ENCODE peak calls at places on chromosomes 2 and 18, in five cellular contexts. L is HepG2, E is GM12878, Y is SK-N-SH, V is K562. B is an unnamed sample.
A peak's percentile ranks its signal among the peaks of the same experiment; 100 is the strongest.

GRCh38 chr2:41033127-41033526 is 581.2 kb upstream of the SLC8A1 start:
- DNase-seq in L (no peak), E (no peak), V (no peak), Y (no peak), B (no peak)

GRCh38 chr2:148967056-148967455 is 71.4 kb upstream of the LYPD6B start:
- DNase-seq in L (no peak), E (no peak), Y (no peak), V (no peak), B (no peak)

GRCh38 chr18:31835528-31836138 is 75.0 kb upstream of the SLC25A52 start:
- DNase-seq in E (no peak), L (no peak), Y (no peak), V (no peak), B (no peak)

GRCh38 chr2:177577075-177577474 is 184.5 kb downstream of the AGPS start:
- DNase-seq in E (no peak), L (no peak), V (no peak), Y (no peak), B (no peak)

GRCh38 chr2:24048662-24049484 is 668 bp upstream of the FKBP1B start:
- DNase-seq in L (no peak), E (no peak), V (peak; percentile 21), Y (peak; percentile 36), B (no peak)

GRCh38 chr2:219243291-219243761 is 1.9 kb downstream of the GLB1L start:
- DNase-seq in E (no peak), V (no peak), L (no peak), Y (no peak), B (no peak)

GRCh38 chr2:39127973-39128372 is 7.1 kb upstream of the SOS1 start:
- DNase-seq in Y (peak; percentile 71), L (no peak), E (peak; percentile 84), V (no peak), B (peak; percentile 77)

GRCh38 chr2:171404258-171404657 is 29.5 kb downstream of the METTL8 start:
- DNase-seq in V (no peak), Y (no peak), E (no peak), L (peak; percentile 46), B (no peak)

GRCh38 chr2:146312899-146313298 is 1531.9 kb upstream of the ACVR2A start:
- DNase-seq in L (no peak), E (no peak), V (no peak), Y (no peak), B (no peak)

GRCh38 chr2:52387937-52388590 is 1356.1 kb upstream of the NRXN1 start:
- DNase-seq in E (no peak), Y (no peak), L (no peak), V (no peak), B (no peak)

GRCh38 chr2:52390651-52391050 is 1358.7 kb upstream of the NRXN1 start:
- DNase-seq in E (no peak), L (no peak), Y (no peak), V (no peak), B (no peak)

GRCh38 chr2:52386433-52386832 is 1354.5 kb upstream of the NRXN1 start:
- DNase-seq in Y (no peak), L (no peak), E (no peak), V (no peak), B (no peak)

GRCh38 chr2:52395912-52396311 is 1364.0 kb upstream of the NRXN1 start:
- DNase-seq in L (no peak), E (no peak), Y (no peak), V (no peak), B (no peak)

GRCh38 chr2:52391576-52391975 is 1359.6 kb upstream of the NRXN1 start:
- DNase-seq in L (no peak), Y (no peak), V (no peak), E (no peak), B (no peak)
- TF ChIP-seq GABPA in L (no peak), Y (no peak), V (no peak), E (no peak), B (no peak)

GRCh38 chr2:120348134-120349103 is 2.5 kb downstream of the INHBB start:
- DNase-seq in E (no peak), V (no peak), L (peak; percentile 85), Y (no peak), B (no peak)
- TF ChIP-seq GABPA in E (no peak), V (no peak), L (no peak), Y (no peak), B (no peak)

DNA sequence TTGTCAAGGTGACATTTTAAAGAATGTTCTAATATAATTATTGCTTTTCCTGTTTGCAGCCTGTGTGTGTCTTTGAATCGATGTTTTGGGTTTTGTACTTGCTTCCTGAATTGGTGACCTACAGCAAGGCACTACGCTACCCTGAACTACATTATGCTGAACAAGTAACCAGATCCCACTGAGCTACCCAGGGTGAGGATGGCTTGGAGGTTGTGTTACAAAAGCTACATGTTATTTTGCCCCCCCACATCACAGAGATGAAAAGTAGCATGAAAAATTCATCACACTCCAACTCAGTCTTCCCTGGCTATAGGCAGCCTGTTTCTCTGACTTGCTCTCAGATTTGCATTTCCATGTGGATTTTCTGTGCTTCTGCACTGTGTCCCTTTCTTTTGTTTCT is 162.1 kb downstream of the LDLRAD4 start:
- DNase-seq in V (no peak), E (no peak), Y (no peak), L (no peak), B (no peak)
- TF ChIP-seq GABPA in V (no peak), E (no peak), Y (no peak), L (no peak), B (no peak)

GRCh38 chr2:11872948-11873269 is 126.5 kb downstream of the LPIN1 start:
- DNase-seq in V (no peak), E (no peak), Y (no peak), L (peak; percentile 54), B (no peak)

GRCh38 chr2:11873766-11874165 is 127.3 kb downstream of the LPIN1 start:
- DNase-seq in Y (no peak), E (no peak), L (no peak), V (no peak), B (peak; percentile 50)

GRCh38 chr2:11874861-11875260 is 128.4 kb downstream of the LPIN1 start:
- DNase-seq in Y (no peak), V (no peak), L (no peak), E (no peak), B (no peak)

GRCh38 chr2:11872247-11872947 is 126.0 kb downstream of the LPIN1 start:
- DNase-seq in V (no peak), E (peak; percentile 64), Y (no peak), L (no peak), B (no peak)

GRCh38 chr2:11873346-11873745 is 126.9 kb downstream of the LPIN1 start:
- DNase-seq in Y (no peak), V (no peak), E (no peak), L (no peak), B (peak; percentile 49)
- TF ChIP-seq GABPA in Y (no peak), V (no peak), E (no peak), L (no peak), B (no peak)

DNA sequence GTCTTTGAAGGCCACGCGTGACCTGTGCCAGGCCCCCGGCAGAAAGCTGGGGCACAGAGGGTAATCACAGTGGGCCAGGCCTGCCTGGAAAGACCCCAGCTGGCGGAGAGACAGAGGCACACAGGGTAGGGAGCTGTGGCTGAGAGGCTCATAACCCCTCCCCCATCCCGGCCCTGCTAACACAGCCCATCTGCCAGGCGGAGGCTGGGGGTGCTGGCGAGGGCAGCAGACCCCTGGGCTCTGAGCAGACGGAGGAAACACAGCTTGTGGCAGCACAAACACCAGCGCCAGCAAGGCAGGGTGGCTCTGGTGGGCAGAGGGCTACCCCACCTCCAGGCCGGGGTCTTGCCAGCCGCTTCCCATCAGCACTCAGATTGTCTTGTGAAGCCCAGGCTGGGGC is 19.0 kb downstream of the HS6ST1 start:
- DNase-seq in E (no peak), V (no peak), Y (peak; percentile 68), L (no peak), B (no peak)
- TF ChIP-seq GABPA in E (no peak), V (no peak), Y (no peak), L (no peak), B (no peak)